ENCODE peak calls at places on chromosomes 12 and 14, in six cellular contexts. R, J, F, E, O and Q are unnamed samples.

GRCh38 chr12:14913381-14913781 is 25.0 kb downstream of the ERP27 start:
- DNase-seq in E (no peak), O (no peak), R (no peak), F (no peak), J (no peak), Q (peak)

GRCh38 chr12:47004634-47005033 is 74.8 kb upstream of the PCED1B start:
- DNase-seq in R (no peak), J (no peak), E (no peak), F (no peak), O (no peak), Q (no peak)

GRCh38 chr12:51905507-51906438 is 1.5 kb upstream of the ACVRL1 start:
- DNase-seq in J (no peak), E (no peak), R (no peak), F (no peak), O (no peak), Q (peak)

GRCh38 chr12:51012570-51013236 is 13.5 kb downstream of the SLC11A2 start:
- DNase-seq in R (no peak), O (no peak), J (no peak), E (no peak), F (no peak), Q (no peak)

GRCh38 chr12:111204684-111205305 is 164.1 kb downstream of the PHETA1 start:
- DNase-seq in R (no peak), F (no peak), O (no peak), E (no peak), J (no peak), Q (no peak)

GRCh38 chr12:45730842-45731336 is 1.4 kb downstream of the ARID2 start:
- DNase-seq in J (no peak), E (peak), F (peak), O (no peak), R (no peak), Q (no peak)

GRCh38 chr12:68455676-68456345 is 123.6 kb upstream of the MDM1 start:
- DNase-seq in O (no peak), R (no peak), J (no peak), E (no peak), F (no peak), Q (no peak)

GRCh38 chr12:49783917-49784676 is 42.7 kb downstream of the TMBIM6 start:
- DNase-seq in F (no peak), R (no peak), E (no peak), O (no peak), J (no peak), Q (no peak)

GRCh38 chr14:77866932-77867331 is 67.0 kb downstream of the ADCK1 start:
- DNase-seq in E (no peak), F (no peak), R (no peak), J (no peak), O (no peak), Q (no peak)

GRCh38 chr12:44076892-44077291 is 241.0 kb downstream of the TMEM117 start:
- DNase-seq in J (no peak), R (no peak), F (no peak), O (no peak), E (no peak), Q (no peak)

GRCh38 chr12:106871477-106871876 is 84.2 kb upstream of the TMEM263 start:
- DNase-seq in J (no peak), E (no peak), R (no peak), F (no peak), O (no peak), Q (no peak)

GRCh38 chr14:69287096-69287991 is 27.4 kb downstream of the GALNT16 start:
- DNase-seq in R (no peak), O (no peak), J (no peak), E (no peak), F (no peak), Q (no peak)

GRCh38 chr12:108890208-108890607 is 10.3 kb downstream of the DAO start:
- DNase-seq in F (peak), O (no peak), J (no peak), E (no peak), R (no peak), Q (no peak)

GRCh38 chr14:90661881-90662280 is 154.3 kb downstream of the TTC7B start:
- DNase-seq in F (no peak), O (no peak), J (no peak), E (no peak), R (no peak), Q (no peak)

GRCh38 chr14:68112456-68112855 is 292.9 kb downstream of the RAD51B start:
- DNase-seq in O (no peak), J (no peak), E (no peak), R (no peak), F (no peak), Q (no peak)

GRCh38 chr14:62251237-62251636 is 489.0 kb downstream of the SNAPC1 start:
- DNase-seq in O (no peak), F (no peak), J (no peak), E (no peak), R (no peak), Q (no peak)

GRCh38 chr12:120514002-120514401 is 15.0 kb downstream of the COQ5 start:
- DNase-seq in F (no peak), J (no peak), R (peak), O (no peak), E (no peak), Q (no peak)

GRCh38 chr14:94158239-94158888 is 15.8 kb upstream of the PPP4R4 start:
- DNase-seq in J (no peak), O (no peak), E (no peak), F (no peak), R (no peak), Q (no peak)

GRCh38 chr12:96578526-96579125 is 89.2 kb downstream of the CFAP54 start:
- DNase-seq in F (no peak), R (no peak), J (no peak), O (no peak), E (peak), Q (no peak)

GRCh38 chr14:59103396-59103795 is 85.1 kb upstream of the DAAM1 start:
- DNase-seq in O (no peak), F (no peak), R (no peak), E (no peak), J (no peak), Q (no peak)

GRCh38 chr12:127381043-127381668 is 885.8 kb upstream of the TMEM132C start:
- DNase-seq in R (peak), F (peak), J (no peak), O (peak), E (no peak), Q (peak)

GRCh38 chr14:39276005-39276404 is 42.3 kb downstream of the MIA2 start:
- DNase-seq in J (no peak), O (no peak), E (no peak), F (no peak), R (no peak), Q (no peak)

GRCh38 chr12:112844814-112845565 is 53.4 kb downstream of the RPH3A start:
- DNase-seq in E (no peak), R (no peak), F (no peak), J (no peak), O (no peak), Q (no peak)

GRCh38 chr12:93441111-93441616 is 583 bp downstream of the UBE2N start:
- DNase-seq in R (peak), F (peak), J (no peak), E (no peak), O (peak), Q (peak)